ENCODE peak calls at places on chromosomes 4 and X, in five cellular contexts. V is MCF 10A, S is D721Med, C is psoas muscle, G is epithelial cell of esophagus. O is an unnamed sample.

GRCh38 chr4:156476359-156476758 is 495.2 kb downstream of the PDGFC start:
- DNase-seq in V (peak), S (no peak), C (no peak), G (peak), O (no peak)

GRCh38 chrX:111823068-111823467 is 52.9 kb upstream of the TRPC5OS start:
- DNase-seq in V (peak), S (no peak), C (no peak), G (peak), O (no peak)

GRCh38 chr4:91592125-91592524 is 711.6 kb upstream of the GRID2 start:
- DNase-seq in V (no peak), S (no peak), C (no peak), G (no peak), O (no peak)

GRCh38 chrX:51395807-51396728 is 63.4 kb downstream of the NUDT10 start:
- DNase-seq in V (no peak), S (no peak), C (no peak), G (peak), O (peak)

GRCh38 chr4:124943938-124944337 is 231.4 kb upstream of the ANKRD50 start:
- DNase-seq in V (peak), S (no peak), C (no peak), G (no peak), O (no peak)

GRCh38 chr4:30719363-30720020 is 677 bp upstream of the PCDH7 start:
- DNase-seq in V (peak), S (no peak), C (peak), G (peak), O (no peak)

GRCh38 chr4:185640809-185641675 is 105.7 kb upstream of the PDLIM3 start:
- DNase-seq in V (peak), S (no peak), C (no peak), G (peak), O (no peak)

GRCh38 chrX:11952176-11952720 is 186.0 kb upstream of the FRMPD4 start:
- DNase-seq in V (no peak), S (no peak), C (no peak), G (no peak), O (no peak)

GRCh38 chrX:31499120-31499519 is 427.3 kb upstream of the FTHL17 start:
- DNase-seq in V (peak), S (no peak), C (no peak), G (peak), O (no peak)

GRCh38 chr4:129109965-129110824 is 14.2 kb downstream of the C4orf33 start:
- DNase-seq in V (no peak), S (no peak), C (no peak), G (no peak), O (no peak)

GRCh38 chr4:69970071-69970470 is 4.5 kb upstream of the CSN2 start:
- DNase-seq in V (no peak), S (no peak), C (no peak), G (no peak), O (no peak)

GRCh38 chr4:37890501-37891220 is at the start of gene TBC1D1:
- DNase-seq in V (peak), S (no peak), C (peak), G (peak), O (peak)

GRCh38 chrX:12441376-12442128 is 303.3 kb downstream of the FRMPD4 start:
- DNase-seq in V (peak), S (no peak), C (no peak), G (peak), O (no peak)

GRCh38 chr4:8771258-8771590 is 100.4 kb downstream of the HMX1 start:
- DNase-seq in V (no peak), S (no peak), C (no peak), G (no peak), O (no peak)

GRCh38 chr4:123398803-123399637 is 2.4 kb downstream of the SPRY1 start:
- DNase-seq in V (peak), S (no peak), C (peak), G (peak), O (peak)

GRCh38 chr4:112515278-112516075 is 503 bp downstream of the NEUROG2 start:
- DNase-seq in V (no peak), S (no peak), C (peak), G (peak), O (no peak)

GRCh38 chr4:138161351-138161750 is 80.8 kb downstream of the SLC7A11 start:
- DNase-seq in V (no peak), S (no peak), C (no peak), G (no peak), O (no peak)

GRCh38 chr4:45102716-45103115 is 376.4 kb upstream of the GNPDA2 start:
- DNase-seq in V (no peak), S (no peak), C (no peak), G (no peak), O (no peak)

GRCh38 chr4:39710098-39710896 is 12.4 kb downstream of the UBE2K start:
- DNase-seq in V (no peak), S (no peak), C (no peak), G (no peak), O (no peak)

GRCh38 chr4:11743236-11743635 is 314.5 kb upstream of the HS3ST1 start:
- DNase-seq in V (no peak), S (no peak), C (no peak), G (no peak), O (no peak)

GRCh38 chr4:142435599-142436235 is 410.4 kb downstream of the INPP4B start:
- DNase-seq in V (no peak), S (no peak), C (no peak), G (no peak), O (no peak)

GRCh38 chrX:12978205-12979010 is 3.5 kb downstream of the TMSB4X start:
- DNase-seq in V (peak), S (no peak), C (no peak), G (peak), O (peak)

DNA sequence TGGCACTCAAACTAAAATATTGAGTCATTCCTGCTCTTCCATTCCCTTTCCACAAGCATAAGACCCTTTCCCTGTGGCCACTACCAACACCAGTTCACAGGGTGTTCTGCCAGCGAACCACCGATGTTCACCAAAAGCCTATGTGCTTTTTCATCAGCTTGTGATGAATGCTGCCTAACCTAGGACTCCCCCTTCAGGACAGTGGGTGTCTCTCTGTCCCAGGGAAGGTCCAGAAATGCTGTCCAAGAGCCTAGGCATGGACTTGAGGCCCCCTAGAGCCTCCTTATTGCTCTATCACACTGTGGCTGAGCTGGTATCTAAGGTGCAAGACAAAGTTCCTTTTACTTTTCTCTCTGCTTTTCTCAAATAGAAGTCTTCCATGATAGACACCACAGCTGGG is 1015.6 kb downstream of the PCDH19 start:
- DNase-seq in V (peak), S (no peak), C (no peak), G (no peak), O (no peak)
- TF ChIP-seq CTCF in V (no peak), S (no peak), C (no peak), G (no peak), O (no peak)

DNA sequence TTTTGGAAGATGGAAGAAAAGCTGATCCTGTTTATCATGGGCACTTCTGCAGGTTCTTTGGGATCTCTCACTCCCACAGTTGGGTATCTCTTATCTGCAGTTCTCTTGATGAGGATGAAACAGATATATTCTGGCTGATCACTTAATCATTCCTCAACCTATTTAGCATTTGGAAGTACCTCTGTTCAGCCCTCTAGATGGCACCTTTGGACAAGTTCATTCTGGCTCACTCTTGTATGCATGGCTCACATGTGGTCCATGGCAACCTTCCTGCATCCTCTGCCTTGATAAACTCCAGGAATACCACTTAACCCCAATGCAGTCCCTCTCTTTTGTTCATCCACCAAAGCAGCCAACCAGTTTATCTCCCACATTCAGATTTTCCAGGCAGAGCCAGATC is 74.2 kb downstream of the SMARCA5 start:
- DNase-seq in V (peak), S (no peak), C (no peak), G (peak), O (no peak)
- TF ChIP-seq CTCF in V (no peak), S (peak), C (peak), G (no peak), O (no peak)

DNA sequence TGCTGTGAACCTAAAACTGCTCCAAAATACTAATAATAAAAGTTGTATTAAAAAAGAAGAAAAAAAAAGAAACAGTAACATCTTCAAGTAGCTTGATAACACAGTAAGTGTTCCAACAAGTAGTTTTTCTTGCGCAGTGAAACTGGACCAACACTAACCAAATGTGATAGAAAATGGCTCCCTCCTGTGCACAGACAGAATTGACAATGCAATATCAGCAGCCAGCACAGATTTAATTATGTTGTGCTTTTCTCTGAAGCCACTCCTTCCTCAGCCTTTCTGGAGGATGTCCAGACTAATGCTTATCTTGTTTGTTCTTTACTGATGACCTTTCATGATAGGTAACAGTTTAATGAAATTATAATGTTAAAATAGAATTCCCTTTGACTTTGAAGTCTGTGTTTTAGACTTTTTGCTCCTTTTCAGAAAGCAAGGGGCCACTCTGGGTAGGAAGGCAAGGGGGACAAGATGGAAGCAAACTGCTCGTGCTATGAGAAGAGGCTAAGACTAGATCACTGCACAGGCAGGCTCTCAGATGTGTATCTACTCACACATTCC is 147.1 kb upstream of the RPL34 start:
- DNase-seq in V (peak), S (no peak), C (no peak), G (no peak), O (no peak)
- TF ChIP-seq CTCF in V (no peak), S (no peak), C (no peak), G (no peak), O (peak)

DNA sequence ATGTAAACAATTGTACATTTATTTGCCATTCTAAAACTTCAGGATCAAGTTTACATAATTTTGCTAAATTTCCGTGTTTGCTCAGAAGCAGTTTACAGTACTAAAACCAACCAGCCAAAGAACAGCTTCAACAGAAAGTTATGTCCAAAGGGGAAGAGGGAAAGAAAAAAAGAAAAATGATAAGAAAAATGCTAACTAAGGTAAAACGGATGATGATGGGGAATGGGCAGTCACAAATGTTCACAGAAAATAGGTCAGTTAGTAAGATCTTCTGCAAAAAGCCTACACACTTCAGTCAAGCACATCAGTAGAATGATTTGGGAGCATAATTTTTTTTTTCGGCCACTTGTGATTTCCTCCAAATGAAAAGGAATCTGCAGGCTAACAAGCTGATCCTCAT is 6.3 kb upstream of the COX18 start:
- DNase-seq in V (no peak), S (no peak), C (no peak), G (no peak), O (no peak)
- TF ChIP-seq CTCF in V (no peak), S (no peak), C (no peak), G (no peak), O (no peak)

GRCh38 chr4:89482248-89482647 is 174.6 kb upstream of the GPRIN3 start:
- DNase-seq in V (peak), S (peak), C (no peak), G (peak), O (no peak)
- TF ChIP-seq CTCF in V (peak), S (peak), C (no peak), G (peak), O (no peak)

O was measured in CD4-positive, alpha-beta T cell.